ENCODE peak calls at places on chromosomes 5 and 9, in six cellular contexts. G is PC-3, P is heart left ventricle, X is pancreas, W is ovary, U is fibroblast of lung. C is an unnamed sample.

GRCh38 chr9:99162759-99163364 is 57.9 kb downstream of the TGFBR1 start:
- DNase-seq in G (peak; percentile 51), P (no peak), X (no peak), W (no peak), U (peak; percentile 67), C (no peak)

GRCh38 chr9:77752566-77752965 is 104.4 kb upstream of the GNA14 start:
- DNase-seq in G (no peak), P (no peak), X (no peak), W (no peak), U (peak; percentile 78), C (no peak)

GRCh38 chr9:91897201-91897600 is 52.8 kb downstream of the ROR2 start:
- DNase-seq in G (no peak), P (no peak), X (no peak), W (no peak), U (no peak), C (no peak)

GRCh38 chr5:56142233-56142619 is 90.9 kb downstream of the ANKRD55 start:
- DNase-seq in G (no peak), P (no peak), X (no peak), W (no peak), U (no peak), C (no peak)

GRCh38 chr5:61332369-61332745 is 299 bp downstream of the ZSWIM6 start:
- DNase-seq in G (no peak), P (peak; percentile 41), X (no peak), W (no peak), U (no peak), C (peak; percentile 38)

GRCh38 chr5:34674226-34674625 is 18.1 kb downstream of the RAI14 start:
- DNase-seq in G (peak; percentile 78), P (no peak), X (no peak), W (no peak), U (peak; percentile 66), C (no peak)

GRCh38 chr5:54018438-54018837 is 291.9 kb downstream of the ARL15 start:
- DNase-seq in G (no peak), P (no peak), X (no peak), W (no peak), U (no peak), C (no peak)

GRCh38 chr9:69326261-69326660 is 1.2 kb downstream of the ENTREP1 start:
- DNase-seq in G (no peak), P (peak; percentile 43), X (no peak), W (no peak), U (no peak), C (no peak)

GRCh38 chr5:73776405-73776804 is 150.4 kb downstream of the ARHGEF28 start:
- DNase-seq in G (no peak), P (no peak), X (no peak), W (no peak), U (no peak), C (no peak)

GRCh38 chr9:130852801-130853200 is 17.7 kb downstream of the ABL1 start:
- DNase-seq in G (no peak), P (no peak), X (no peak), W (no peak), U (no peak), C (no peak)

GRCh38 chr5:173327948-173328895 is at the start of gene STC2:
- DNase-seq in G (peak; percentile 98), P (peak; percentile 86), X (peak; percentile 96), W (no peak), U (peak; percentile 91), C (no peak)

GRCh38 chr9:94973491-94973941 is 247.0 kb downstream of the AOPEP start:
- DNase-seq in G (no peak), P (no peak), X (no peak), W (no peak), U (peak; percentile 57), C (no peak)

GRCh38 chr9:137478613-137479314 is 19.6 kb upstream of the NSMF start:
- DNase-seq in G (no peak), P (peak; percentile 26), X (no peak), W (no peak), U (no peak), C (no peak)

GRCh38 chr5:175572922-175573321 is 84.9 kb upstream of the HRH2 start:
- DNase-seq in G (no peak), P (peak; percentile 71), X (no peak), W (no peak), U (no peak), C (no peak)

GRCh38 chr9:94941211-94941875 is 214.8 kb downstream of the AOPEP start:
- DNase-seq in G (no peak), P (no peak), X (no peak), W (no peak), U (no peak), C (no peak)

GRCh38 chr5:174755103-174755502 is 30.7 kb downstream of the MSX2 start:
- DNase-seq in G (peak; percentile 29), P (no peak), X (no peak), W (no peak), U (peak; percentile 33), C (no peak)

GRCh38 chr5:142540774-142541466 is 145.0 kb downstream of the FGF1 start:
- DNase-seq in G (no peak), P (peak; percentile 64), X (no peak), W (no peak), U (peak; percentile 84), C (no peak)

GRCh38 chr5:124747770-124748686 is 1.6 kb upstream of the ZNF608 start:
- DNase-seq in G (peak; percentile 21), P (no peak), X (no peak), W (no peak), U (peak; percentile 60), C (no peak)

GRCh38 chr5:54601832-54602231 is 84.3 kb downstream of the SNX18 start:
- DNase-seq in G (no peak), P (no peak), X (no peak), W (no peak), U (no peak), C (no peak)

GRCh38 chr9:1647776-1648175 is 367.4 kb upstream of the SMARCA2 start:
- DNase-seq in G (peak; percentile 51), P (no peak), X (no peak), W (no peak), U (no peak), C (no peak)

GRCh38 chr9:134944351-134944802 is 26.7 kb upstream of the FCN1 start:
- DNase-seq in G (no peak), P (peak; percentile 52), X (no peak), W (peak; percentile 63), U (peak; percentile 14), C (no peak)

GRCh38 chr5:32805966-32806626 is 95.0 kb downstream of the NPR3 start:
- DNase-seq in G (peak; percentile 74), P (no peak), X (no peak), W (no peak), U (peak; percentile 93), C (no peak)

GRCh38 chr9:87193925-87194380 is 246.6 kb upstream of the GAS1 start:
- DNase-seq in G (no peak), P (no peak), X (no peak), W (no peak), U (peak; percentile 91), C (no peak)

GRCh38 chr5:42745856-42746255 is 10.8 kb upstream of the CCDC152 start:
- DNase-seq in G (no peak), P (no peak), X (no peak), W (no peak), U (no peak), C (no peak)

GRCh38 chr9:22307013-22307711 is 139.5 kb upstream of the DMRTA1 start:
- DNase-seq in G (peak; percentile 71), P (no peak), X (peak; percentile 41), W (no peak), U (peak; percentile 62), C (no peak)

GRCh38 chr5:122014232-122014940 is 52.6 kb downstream of the SRFBP1 start:
- DNase-seq in G (no peak), P (no peak), X (no peak), W (no peak), U (peak; percentile 59), C (no peak)

GRCh38 chr9:4099961-4100360 is 199.9 kb downstream of the GLIS3 start:
- DNase-seq in G (no peak), P (no peak), X (no peak), W (no peak), U (peak; percentile 68), C (no peak)

GRCh38 chr5:66072031-66072430 is 72.1 kb upstream of the SREK1 start:
- DNase-seq in G (no peak), P (no peak), X (no peak), W (no peak), U (no peak), C (no peak)
- H3K36me3 ChIP-seq in G (no peaks in the 10 kb centered on the region), P (no peaks in the 10 kb centered on the region), X (no peaks in the 10 kb centered on the region), W (no peaks in the 10 kb centered on the region), U (peaks cover 3% of the 10 kb centered on the region), C (peaks cover under 1% of the 10 kb centered on the region)

GRCh38 chr9:107488400-107489143 is 997 bp downstream of the KLF4 start:
- DNase-seq in G (peak; percentile 48), P (peak; percentile 70), X (peak; percentile 56), W (peak; percentile 72), U (peak; percentile 79), C (no peak)
- TF ChIP-seq CTCF in G (no peak), P (no peak), X (no peak), W (no peak), U (no peak), C (no peak)

DNA sequence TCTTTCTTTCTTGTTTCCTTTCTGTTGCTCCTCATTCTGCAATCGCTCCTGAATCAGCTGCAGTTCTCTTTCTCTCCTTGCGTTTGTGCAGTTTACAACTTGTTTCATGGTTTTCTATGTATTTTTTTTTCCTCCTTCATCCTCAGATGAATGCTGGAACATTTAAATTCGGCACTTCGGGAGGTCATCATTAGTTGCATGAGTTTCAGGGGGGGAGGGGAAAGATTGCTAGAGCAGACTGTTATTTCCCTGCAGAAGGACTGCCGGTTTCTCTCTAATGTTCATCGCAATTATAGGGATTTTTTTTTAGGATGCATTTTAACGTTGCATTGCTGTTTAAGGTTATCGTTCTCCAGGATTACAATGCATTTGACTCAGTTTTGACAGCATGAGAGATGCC is 1311.9 kb upstream of the WWC1 start:
- DNase-seq in G (no peak), P (no peak), X (no peak), W (no peak), U (peak; percentile 33), C (no peak)
- H3K4me3 ChIP-seq in G (peak overlapping the region; percentile 21), P (peak overlapping the region; percentile 41), X (peak overlapping the region; percentile 42), W (peak overlapping the region; percentile 35), U (peak overlapping the region; percentile 43), C (no peak overlapping the region)

GRCh38 chr5:36222620-36223019 is 19.1 kb downstream of the NADK2 start:
- DNase-seq in G (no peak), P (no peak), X (no peak), W (no peak), U (no peak), C (no peak)
- H3K36me3 ChIP-seq in G (peaks cover 13% of the 10 kb centered on the region), P (no peaks in the 10 kb centered on the region), X (no peaks in the 10 kb centered on the region), W (no peaks in the 10 kb centered on the region), U (no peaks in the 10 kb centered on the region), C (peaks cover 12% of the 10 kb centered on the region)

DNA sequence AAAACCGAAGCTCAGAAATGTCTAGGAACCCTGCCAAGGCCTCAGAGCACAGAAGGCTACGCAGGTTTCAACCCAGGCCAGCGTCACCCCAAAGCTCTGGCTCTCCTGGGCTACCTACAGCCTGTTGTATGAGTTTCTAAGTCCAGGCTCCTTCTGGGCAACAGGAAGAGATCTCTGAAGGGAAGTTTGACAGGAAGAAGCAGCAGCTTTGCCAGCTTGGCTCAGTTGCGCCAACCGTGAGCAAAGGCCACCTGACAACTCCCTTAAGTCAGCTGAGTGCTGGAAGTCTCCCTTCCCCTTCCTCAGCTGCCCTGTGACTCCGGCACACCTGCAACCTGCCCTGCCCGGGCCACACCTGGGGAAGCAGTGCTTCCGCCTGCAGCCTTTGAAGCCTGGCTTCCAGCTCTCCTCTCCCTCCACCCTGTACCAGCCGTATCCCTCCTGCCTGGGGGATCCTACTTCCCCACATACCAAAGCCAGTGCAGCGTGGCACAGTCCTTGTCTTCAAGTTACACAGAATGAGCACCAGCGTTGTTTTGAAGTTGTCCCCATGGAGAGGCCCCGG is 36.7 kb downstream of the SHB start:
- DNase-seq in G (peak; percentile 79), P (no peak), X (peak; percentile 80), W (no peak), U (no peak), C (no peak)
- TF ChIP-seq CTCF in G (no peak), P (no peak), X (no peak), W (no peak), U (no peak), C (no peak)